ENCODE peak calls at places on chromosomes 11 and 22, in eight cellular contexts. F is spleen; T is K562; W is CD8-positive, alpha-beta T cell; J is neuronal stem cell; V is HepG2; P is endodermal cell; R is sigmoid colon. E is an unnamed sample.

GRCh38 chr11:73431431-73431830 is 55.2 kb downstream of the RELT start:
- DNase-seq in F (no peak), T (no peak), W (no peak), J (no peak), V (no peak), P (no peak), R (no peak), E (no peak)

GRCh38 chr11:67372232-67372992 is 986 bp downstream of the CLCF1 start:
- DNase-seq in F (peak; percentile 87), T (peak; percentile 88), W (no peak), J (no peak), V (no peak), P (peak; percentile 79), R (peak; percentile 73), E (no peak)

GRCh38 chr11:32838505-32839274 is 9.0 kb downstream of the PRRG4 start:
- DNase-seq in F (no peak), T (no peak), W (no peak), J (no peak), V (no peak), P (no peak), R (no peak), E (no peak)

GRCh38 chr11:19753451-19754041 is 40.9 kb downstream of the NAV2 start:
- DNase-seq in F (no peak), T (no peak), W (no peak), J (no peak), V (no peak), P (no peak), R (no peak), E (no peak)

GRCh38 chr11:6578134-6578533 is 25.3 kb downstream of the RRP8 start:
- DNase-seq in F (no peak), T (no peak), W (no peak), J (no peak), V (no peak), P (no peak), R (no peak), E (no peak)

GRCh38 chr22:37626144-37626543 is 13.3 kb upstream of the SH3BP1 start:
- DNase-seq in F (peak; percentile 76), T (no peak), W (no peak), J (no peak), V (no peak), P (no peak), R (peak; percentile 98), E (no peak)

GRCh38 chr22:30921108-30921507 is 47.5 kb downstream of the MORC2 start:
- DNase-seq in F (no peak), T (no peak), W (no peak), J (no peak), V (no peak), P (no peak), R (peak; percentile 55), E (no peak)

GRCh38 chr11:102306048-102306575 is 11.2 kb upstream of the BIRC3 start:
- DNase-seq in F (no peak), T (no peak), W (no peak), J (no peak), V (no peak), P (no peak), R (no peak), E (no peak)

GRCh38 chr11:15493921-15494630 is 379.4 kb downstream of the INSC start:
- DNase-seq in F (no peak), T (no peak), W (no peak), J (no peak), V (no peak), P (no peak), R (no peak), E (no peak)

GRCh38 chr22:22933100-22933806 is 45.6 kb downstream of the IGLL5 start:
- DNase-seq in F (peak; percentile 71), T (peak; percentile 55), W (no peak), J (no peak), V (no peak), P (no peak), R (no peak), E (no peak)

GRCh38 chr11:19432370-19433163 is 191.8 kb upstream of the E2F8 start:
- DNase-seq in F (no peak), T (no peak), W (no peak), J (no peak), V (no peak), P (peak; percentile 61), R (no peak), E (no peak)

GRCh38 chr22:42912049-42912448 is 55.0 kb upstream of the ARFGAP3 start:
- DNase-seq in F (no peak), T (no peak), W (no peak), J (no peak), V (no peak), P (no peak), R (no peak), E (no peak)

GRCh38 chr11:134658481-134659080 is 246.5 kb upstream of the B3GAT1 start:
- DNase-seq in F (no peak), T (no peak), W (no peak), J (no peak), V (no peak), P (peak; percentile 21), R (peak; percentile 27), E (peak; percentile 61)

GRCh38 chr11:33863418-33864172 is 28.3 kb downstream of the LMO2 start:
- DNase-seq in F (no peak), T (no peak), W (no peak), J (no peak), V (no peak), P (no peak), R (no peak), E (no peak)

GRCh38 chr22:40116496-40117200 is 61.1 kb upstream of the TNRC6B start:
- DNase-seq in F (no peak), T (no peak), W (peak; percentile 28), J (no peak), V (no peak), P (no peak), R (no peak), E (no peak)

GRCh38 chr11:46686886-46687810 is 13.3 kb downstream of the ARHGAP1 start:
- DNase-seq in F (no peak), T (no peak), W (no peak), J (no peak), V (no peak), P (no peak), R (no peak), E (no peak)

GRCh38 chr11:27501102-27501501 is 5.5 kb downstream of the LIN7C start:
- DNase-seq in F (no peak), T (no peak), W (no peak), J (no peak), V (no peak), P (no peak), R (no peak), E (no peak)

GRCh38 chr22:50503475-50504145 is 3.9 kb downstream of the LMF2 start:
- DNase-seq in F (no peak), T (no peak), W (no peak), J (no peak), V (no peak), P (peak; percentile 58), R (peak; percentile 69), E (no peak)
- H3K4me3 ChIP-seq in F (no peak overlapping the region), T (no peak overlapping the region), W (no peak overlapping the region), J (no peak overlapping the region), V (no peak overlapping the region), P (no peak overlapping the region), R (no peak overlapping the region), E (no peak overlapping the region)

DNA sequence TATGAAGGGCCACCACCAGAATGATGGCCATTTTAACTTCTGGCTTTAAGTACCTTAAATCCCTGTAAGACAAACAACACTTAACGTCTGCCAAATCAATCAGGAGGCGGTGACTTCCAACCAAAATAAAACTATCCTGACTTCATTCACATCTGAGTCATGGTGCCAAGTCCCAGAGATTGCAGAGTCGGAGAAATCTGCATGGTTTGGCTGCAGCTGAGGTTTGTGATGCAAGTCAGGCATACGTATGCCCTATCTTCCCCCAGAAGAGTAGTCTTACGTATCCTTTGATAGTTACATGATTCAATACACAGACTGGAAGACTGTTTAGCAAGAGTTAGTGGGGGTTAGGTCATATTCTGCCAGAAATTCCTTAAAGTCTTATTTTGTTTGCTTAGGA is 1.7 kb upstream of the GAB2 start:
- DNase-seq in F (no peak), T (no peak), W (no peak), J (no peak), V (no peak), P (no peak), R (peak; percentile 86), E (peak; percentile 93)
- H3K27ac ChIP-seq in F (peak overlapping the region; percentile 99), T (no peak overlapping the region), W (no peak overlapping the region), J (no peak overlapping the region), V (no peak overlapping the region), P (no peak overlapping the region), R (peak overlapping the region; percentile 94), E (peak overlapping the region; percentile 99)

DNA sequence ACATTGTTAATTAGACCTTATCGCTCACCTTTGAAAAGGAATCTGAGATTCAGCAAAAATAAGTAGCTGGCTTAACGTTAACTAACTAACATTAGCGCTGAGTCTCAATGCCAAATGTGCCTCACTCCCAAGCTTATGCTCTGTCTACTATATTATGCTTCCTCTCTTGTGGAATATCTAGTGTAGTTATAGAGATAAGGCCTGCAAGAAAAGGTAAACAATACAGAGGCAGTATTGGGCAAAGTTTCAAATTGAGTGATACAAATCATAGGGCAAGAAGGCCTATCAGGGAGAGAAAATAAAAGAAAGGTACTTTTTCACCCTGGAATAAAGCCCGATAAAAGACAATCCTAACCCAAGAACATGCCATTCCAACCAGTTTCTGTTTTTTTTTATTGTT is 61.6 kb upstream of the SLC17A6 start:
- DNase-seq in F (no peak), T (no peak), W (no peak), J (no peak), V (no peak), P (no peak), R (no peak), E (no peak)
- H3K4me3 ChIP-seq in F (no peak overlapping the region), T (no peak overlapping the region), W (no peak overlapping the region), J (no peak overlapping the region), V (no peak overlapping the region), P (no peak overlapping the region), R (no peak overlapping the region), E (no peak overlapping the region)

GRCh38 chr11:69006816-69007215 is 6.2 kb downstream of the MRGPRF start:
- DNase-seq in F (no peak), T (no peak), W (no peak), J (no peak), V (no peak), P (peak; percentile 13), R (no peak), E (peak; percentile 29)

GRCh38 chr11:69005631-69006368 is 7.2 kb downstream of the MRGPRF start:
- DNase-seq in F (peak; percentile 62), T (no peak), W (no peak), J (no peak), V (no peak), P (peak; percentile 38), R (peak; percentile 69), E (peak; percentile 68)

GRCh38 chr11:69004411-69005182 is 8.4 kb downstream of the MRGPRF start:
- DNase-seq in F (peak; percentile 54), T (no peak), W (no peak), J (no peak), V (no peak), P (peak; percentile 38), R (peak; percentile 66), E (peak; percentile 50)

GRCh38 chr11:69003866-69004311 is 9.2 kb downstream of the MRGPRF start:
- DNase-seq in F (peak; percentile 59), T (no peak), W (no peak), J (no peak), V (no peak), P (peak; percentile 41), R (peak; percentile 72), E (peak; percentile 66)

DNA sequence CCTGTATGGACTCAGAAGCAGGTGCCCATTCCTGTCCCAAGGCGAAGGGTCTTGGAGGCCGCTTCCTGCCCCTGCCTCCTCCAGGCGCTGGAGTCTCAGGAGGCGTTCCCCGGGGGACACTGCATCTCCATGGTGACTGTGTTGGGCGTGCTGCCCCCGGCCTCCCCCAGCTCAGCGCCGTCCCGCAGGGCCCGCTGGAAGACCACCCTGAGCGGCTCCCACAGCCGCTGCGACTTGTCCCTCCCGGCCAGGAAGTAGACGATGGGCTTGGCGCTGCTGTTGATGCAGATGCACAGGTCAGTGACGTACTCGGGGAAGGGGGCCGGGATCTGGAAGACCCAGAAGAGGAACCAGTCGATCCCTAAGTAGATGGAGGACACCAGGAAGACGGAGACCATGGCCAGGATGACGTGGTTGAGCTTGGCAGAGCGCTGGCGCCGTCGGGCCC is 7.8 kb downstream of the MRGPRF start:
- DNase-seq in F (peak; percentile 54), T (no peak), W (no peak), J (no peak), V (no peak), P (peak; percentile 37), R (peak; percentile 76), E (peak; percentile 61)
- H3K27ac ChIP-seq in F (no peak overlapping the region), T (no peak overlapping the region), W (no peak overlapping the region), J (no peak overlapping the region), V (no peak overlapping the region), P (no peak overlapping the region), R (peak overlapping the region; percentile 98), E (peak overlapping the region; percentile 30)

E was measured in coronary artery.